ENCODE peak calls at places on chromosome 16, in six cellular contexts. T is AG10803; A is activated CD4-positive, alpha-beta T cell treated with anti-CD3 and anti-CD28 coated beads, Interleukin-2, amount 50 U/mL, for 1 hour; C is fibroblast of pulmonary artery; B is KBM-7; Y is mesothelial cell of epicardium. J is an unnamed sample.

GRCh38 chr16:67339453-67339852 is 12.8 kb downstream of the LRRC36 start:
- DNase-seq in T (peak; percentile 36), A (no peak), C (peak; percentile 56), B (peak; percentile 29), Y (no peak), J (no peak)

GRCh38 chr16:1338119-1338730 is 4.8 kb downstream of the BAIAP3 start:
- DNase-seq in T (no peak), A (no peak), C (no peak), B (no peak), Y (peak; percentile 61), J (no peak)

GRCh38 chr16:86982912-86983311 is 334.3 kb downstream of the C16orf95 start:
- DNase-seq in T (no peak), A (no peak), C (no peak), B (no peak), Y (no peak), J (no peak)

GRCh38 chr16:17161034-17161433 is 309.7 kb downstream of the XYLT1 start:
- DNase-seq in T (no peak), A (no peak), C (no peak), B (no peak), Y (no peak), J (no peak)

GRCh38 chr16:10932959-10933710 is 9.1 kb downstream of the DEXI start:
- DNase-seq in T (no peak), A (no peak), C (no peak), B (no peak), Y (no peak), J (peak; percentile 16)

GRCh38 chr16:27429330-27429871 is 27.4 kb downstream of the IL21R start:
- DNase-seq in T (no peak), A (no peak), C (no peak), B (no peak), Y (peak; percentile 7), J (no peak)

GRCh38 chr16:49552273-49552928 is 178.8 kb downstream of the C16orf78 start:
- DNase-seq in T (no peak), A (no peak), C (no peak), B (no peak), Y (no peak), J (no peak)

GRCh38 chr16:31453255-31454204 is 5.8 kb upstream of the ARMC5 start:
- DNase-seq in T (peak; percentile 65), A (no peak), C (peak; percentile 65), B (no peak), Y (no peak), J (no peak)

GRCh38 chr16:68759062-68759461 is 22.0 kb downstream of the CDH1 start:
- DNase-seq in T (no peak), A (no peak), C (no peak), B (no peak), Y (no peak), J (no peak)

GRCh38 chr16:88591577-88592021 is 21.4 kb downstream of the ZC3H18 start:
- DNase-seq in T (peak; percentile 41), A (no peak), C (peak; percentile 11), B (no peak), Y (no peak), J (no peak)

GRCh38 chr16:53091508-53092211 is 36.9 kb downstream of the CHD9 start:
- DNase-seq in T (peak; percentile 91), A (no peak), C (peak; percentile 92), B (peak; percentile 58), Y (no peak), J (peak; percentile 31)

GRCh38 chr16:88686062-88686438 is 257 bp downstream of the SNAI3 start:
- DNase-seq in T (no peak), A (peak; percentile 38), C (no peak), B (no peak), Y (peak; percentile 56), J (no peak)

GRCh38 chr16:19882641-19883040 is 2.0 kb downstream of the GPRC5B start:
- DNase-seq in T (no peak), A (no peak), C (no peak), B (no peak), Y (no peak), J (no peak)

GRCh38 chr16:65950211-65950610 is 416.3 kb upstream of the CDH5 start:
- DNase-seq in T (no peak), A (no peak), C (no peak), B (no peak), Y (no peak), J (no peak)

GRCh38 chr16:17014484-17015121 is 456.2 kb downstream of the XYLT1 start:
- DNase-seq in T (no peak), A (no peak), C (no peak), B (no peak), Y (no peak), J (no peak)

GRCh38 chr16:71453051-71453450 is 9.0 kb downstream of the ZNF23 start:
- DNase-seq in T (no peak), A (no peak), C (no peak), B (no peak), Y (no peak), J (no peak)

GRCh38 chr16:269061-269796 is 6.5 kb downstream of the RGS11 start:
- DNase-seq in T (no peak), A (no peak), C (no peak), B (no peak), Y (no peak), J (no peak)

GRCh38 chr16:69039333-69039941 is 66.0 kb upstream of the HAS3 start:
- DNase-seq in T (no peak), A (no peak), C (peak; percentile 74), B (no peak), Y (no peak), J (no peak)

GRCh38 chr16:89867918-89868317 is 5.5 kb upstream of the TCF25 start:
- DNase-seq in T (no peak), A (no peak), C (no peak), B (no peak), Y (no peak), J (no peak)

GRCh38 chr16:57840833-57841232 is 38.5 kb upstream of the KIFC3 start:
- DNase-seq in T (no peak), A (no peak), C (no peak), B (no peak), Y (no peak), J (no peak)